ENCODE peak calls at places on chromosomes 4 and X, in six cellular contexts. T is RWPE1, F is K562, R is fibroblast of lung, B is lower lobe of right lung, U is left ventricle myocardium inferior. V is an unnamed sample.

GRCh38 chr4:78214078-78214477 is 157.0 kb downstream of the FRAS1 start:
- DNase-seq in T (no peak), U (no peak), F (no peak), B (no peak), R (no peak), V (no peak)

GRCh38 chr4:94578195-94578594 is 126.5 kb downstream of the PDLIM5 start:
- DNase-seq in R (peak; percentile 24), F (no peak), T (no peak), U (no peak), B (no peak), V (no peak)

GRCh38 chr4:156968479-156968984 is 3.1 kb downstream of the PDGFC start:
- DNase-seq in F (peak; percentile 9), R (peak; percentile 89), B (peak; percentile 58), T (peak; percentile 41), U (peak; percentile 36), V (peak; percentile 82)

GRCh38 chr4:75511841-75512240 is 2.4 kb downstream of the RCHY1 start:
- DNase-seq in F (no peak), T (no peak), B (no peak), R (no peak), U (no peak), V (no peak)

GRCh38 chr4:152073738-152074137 is 312.9 kb upstream of the GATB start:
- DNase-seq in B (peak; percentile 71), T (no peak), F (no peak), U (no peak), R (no peak), V (peak; percentile 26)

GRCh38 chr4:139189417-139189749 is 12.4 kb upstream of the ELF2 start:
- DNase-seq in B (no peak), R (no peak), T (no peak), F (no peak), U (no peak), V (no peak)

GRCh38 chrX:41470706-41471105 is 23.6 kb downstream of the NYX start:
- DNase-seq in T (no peak), B (no peak), R (no peak), U (no peak), F (no peak), V (no peak)

GRCh38 chr4:8336412-8337075 is 67.0 kb downstream of the HTRA3 start:
- DNase-seq in F (peak; percentile 61), R (no peak), T (peak; percentile 83), B (no peak), U (no peak), V (peak; percentile 92)

GRCh38 chrX:19625612-19626011 is 110.3 kb upstream of the MAP3K15 start:
- DNase-seq in R (no peak), B (no peak), F (no peak), T (peak; percentile 5), U (no peak), V (peak; percentile 52)

GRCh38 chrX:103793541-103793932 is 16.9 kb downstream of the PLP1 start:
- DNase-seq in F (no peak), T (no peak), U (no peak), B (no peak), R (no peak), V (no peak)

GRCh38 chr4:25103423-25103822 is 56.8 kb downstream of the SEPSECS start:
- DNase-seq in B (no peak), F (no peak), T (no peak), R (no peak), U (peak; percentile 60), V (no peak)

GRCh38 chr4:785332-786073 is 40.4 kb downstream of the CPLX1 start:
- DNase-seq in B (no peak), R (no peak), F (no peak), T (no peak), U (no peak), V (no peak)

GRCh38 chr4:152696764-152697250 is 17.0 kb upstream of the TMEM154 start:
- DNase-seq in B (no peak), T (peak; percentile 69), U (no peak), R (peak; percentile 66), F (no peak), V (peak; percentile 70)

GRCh38 chrX:72568406-72569092 is 4.1 kb downstream of the HDAC8 start:
- DNase-seq in U (no peak), F (no peak), B (no peak), T (no peak), R (peak; percentile 51), V (no peak)

GRCh38 chr4:139958738-139959096 is 195.3 kb downstream of the MAML3 start:
- DNase-seq in T (no peak), U (no peak), F (no peak), R (no peak), B (no peak), V (peak; percentile 31)

GRCh38 chrX:30513284-30513683 is 64.3 kb downstream of the TASL start:
- DNase-seq in U (no peak), R (peak; percentile 23), F (peak; percentile 8), B (no peak), T (no peak), V (peak; percentile 32)

GRCh38 chr4:70544279-70544870 is 26.0 kb downstream of the AMTN start:
- DNase-seq in R (peak; percentile 23), F (peak; percentile 8), T (peak; percentile 20), B (no peak), U (no peak), V (peak; percentile 49)

GRCh38 chr4:48693856-48694574 is 86.1 kb downstream of the FRYL start:
- DNase-seq in B (no peak), U (no peak), T (no peak), R (no peak), F (no peak), V (no peak)

GRCh38 chr4:76194325-76194724 is 19.3 kb downstream of the SCARB2 start:
- DNase-seq in F (no peak), R (peak; percentile 91), B (no peak), U (no peak), T (peak; percentile 92), V (peak; percentile 90)

GRCh38 chr4:15400276-15400675 is 27.6 kb upstream of the C1QTNF7 start:
- DNase-seq in T (no peak), B (no peak), U (no peak), R (no peak), F (no peak), V (no peak)

GRCh38 chrX:110318664-110318968 is 731 bp upstream of the AMMECR1 start:
- DNase-seq in U (no peak), T (no peak), F (no peak), R (no peak), B (no peak), V (peak; percentile 44)

GRCh38 chr4:8352368-8353157 is 83.0 kb downstream of the HTRA3 start:
- DNase-seq in U (peak; percentile 31), F (no peak), R (no peak), T (no peak), B (peak; percentile 64), V (no peak)

GRCh38 chr4:16125571-16126445 is 42.0 kb upstream of the PROM1 start:
- DNase-seq in U (no peak), R (no peak), T (no peak), B (no peak), F (no peak), V (no peak)

GRCh38 chr4:174437756-174438155 is 84.5 kb downstream of the HPGD start:
- DNase-seq in U (no peak), B (no peak), T (no peak), F (no peak), R (no peak), V (no peak)

GRCh38 chr4:113587156-113587555 is 174.4 kb downstream of the CAMK2D start:
- DNase-seq in F (no peak), B (no peak), U (no peak), T (no peak), R (no peak), V (no peak)

GRCh38 chr4:26263165-26263564 is 57.6 kb upstream of the RBPJ start:
- DNase-seq in R (no peak), U (no peak), B (no peak), F (peak; percentile 77), T (peak; percentile 55), V (peak; percentile 33)

GRCh38 chr4:94457692-94458106 is 6.0 kb downstream of the PDLIM5 start:
- DNase-seq in T (no peak), F (no peak), U (no peak), B (no peak), R (peak; percentile 57), V (peak; percentile 52)

GRCh38 chr4:21948347-21949072 is at the start of gene KCNIP4:
- DNase-seq in R (peak; percentile 27), T (peak; percentile 25), B (no peak), U (no peak), F (no peak), V (no peak)

GRCh38 chr4:86891785-86892638 is at the start of gene C4orf36:
- DNase-seq in U (peak; percentile 50), R (peak; percentile 45), B (peak; percentile 88), T (peak; percentile 72), F (peak; percentile 56), V (peak; percentile 86)
- TF ChIP-seq CTCF in U (no peak), R (no peak), B (no peak), T (peak; percentile 11), F (no peak), V (no peak)

GRCh38 chrX:17860811-17861495 is at the start of gene RAI2:
- DNase-seq in B (peak; percentile 55), U (peak; percentile 35), R (no peak), T (no peak), F (peak; percentile 60), V (no peak)
- TF ChIP-seq CTCF in B (no peak), U (peak; percentile 20), R (no peak), T (no peak), F (no peak), V (no peak)

GRCh38 chrX:71547339-71547738 is 14.4 kb downstream of the OGT start:
- DNase-seq in T (no peak), R (no peak), F (no peak), U (no peak), B (no peak), V (no peak)
- TF ChIP-seq CTCF in T (no peak), R (no peak), F (no peak), U (no peak), B (no peak), V (no peak)

DNA sequence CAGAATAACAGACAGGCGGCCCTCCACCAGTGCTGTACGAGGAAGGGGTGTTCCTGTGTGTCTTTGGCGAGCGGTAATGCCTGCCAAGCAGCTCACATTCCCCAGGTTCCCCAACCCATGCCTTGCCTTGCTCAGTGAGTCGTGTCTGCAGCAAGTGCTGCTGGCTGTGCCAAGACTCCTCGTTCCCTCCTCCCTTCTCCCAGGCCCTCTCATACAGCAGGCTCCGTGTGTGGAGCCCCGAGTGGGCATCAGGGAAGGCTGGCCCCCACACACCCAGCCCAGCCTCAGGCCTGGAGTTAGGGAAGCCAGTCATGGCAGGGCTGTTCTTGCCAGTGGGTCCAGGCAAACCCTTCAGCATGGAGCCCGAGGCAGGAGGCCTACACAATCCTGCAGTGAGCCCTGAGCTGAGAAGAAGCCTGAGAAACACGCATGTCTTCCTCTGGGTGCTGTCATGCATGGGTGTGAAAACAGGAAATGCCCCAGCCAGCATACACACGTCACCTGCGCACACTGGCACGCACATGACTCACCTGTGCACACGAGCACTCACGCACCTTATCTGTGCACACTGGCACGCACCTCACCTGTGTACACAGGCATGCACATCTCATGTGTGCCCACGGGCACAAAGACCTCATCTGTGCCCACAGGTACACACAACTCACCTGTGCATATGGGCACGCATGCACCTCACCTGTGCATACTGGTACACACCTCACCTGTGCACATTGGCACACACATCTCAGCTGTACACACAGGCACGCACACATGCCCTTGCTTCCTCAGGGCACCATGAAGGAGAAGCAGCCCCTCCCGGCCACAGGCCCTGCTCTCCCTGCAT is 238.7 kb downstream of the DHRSX start:
- DNase-seq in B (no peak), T (no peak), F (no peak), U (no peak), R (no peak), V (no peak)
- TF ChIP-seq CTCF in B (no peak), T (no peak), F (no peak), U (no peak), R (no peak), V (no peak)

V was measured in MCF 10A.